ENCODE peak calls at places on chromosomes 6 and 20, in seven cellular contexts. L is right lobe of liver, P is A549, O is HCT116, B is spleen, N is ovary, M is body of pancreas. D is an unnamed sample.
A peak's percentile ranks its signal among the peaks of the same experiment; 100 is the strongest.

GRCh38 chr20:38514947-38515346 is 42.3 kb downstream of the RALGAPB start:
- DNase-seq in L (no peak), P (no peak), O (no peak), B (no peak), N (no peak), M (no peak), D (no peak)

GRCh38 chr6:161682982-161683381 is 409.1 kb upstream of the AGPAT4 start:
- DNase-seq in L (no peak), P (no peak), O (no peak), B (no peak), N (no peak), M (peak; percentile 42), D (no peak)

GRCh38 chr20:48238326-48238725 is 453.0 kb upstream of the SULF2 start:
- DNase-seq in L (no peak), P (no peak), O (no peak), B (no peak), N (no peak), M (no peak), D (no peak)

GRCh38 chr6:100381111-100381510 is 83.6 kb downstream of the SIM1 start:
- DNase-seq in L (no peak), P (no peak), O (no peak), B (no peak), N (no peak), M (no peak), D (no peak)

GRCh38 chr6:84252140-84252539 is 24.7 kb upstream of the CEP162 start:
- DNase-seq in L (no peak), P (no peak), O (no peak), B (no peak), N (no peak), M (no peak), D (no peak)

GRCh38 chr20:58695084-58695722 is 2.6 kb downstream of the NPEPL1 start:
- DNase-seq in L (no peak), P (no peak), O (no peak), B (no peak), N (no peak), M (no peak), D (no peak)

GRCh38 chr6:40817369-40817768 is 221.7 kb downstream of the UNC5CL start:
- DNase-seq in L (no peak), P (no peak), O (no peak), B (no peak), N (no peak), M (no peak), D (no peak)

GRCh38 chr6:31122803-31123706 is 2.8 kb upstream of the CDSN start:
- DNase-seq in L (peak; percentile 78), P (peak; percentile 73), O (peak; percentile 72), B (no peak), N (peak; percentile 94), M (peak; percentile 72), D (peak; percentile 87)

GRCh38 chr6:78999737-79000136 is 78.3 kb downstream of the PHIP start:
- DNase-seq in L (no peak), P (no peak), O (no peak), B (no peak), N (no peak), M (no peak), D (no peak)

GRCh38 chr6:85866758-85867401 is 224.2 kb upstream of the SYNCRIP start:
- DNase-seq in L (no peak), P (no peak), O (no peak), B (no peak), N (peak; percentile 30), M (no peak), D (no peak)

GRCh38 chr6:35764238-35764896 is 12.0 kb upstream of the CLPSL2 start:
- DNase-seq in L (no peak), P (no peak), O (peak; percentile 50), B (no peak), N (no peak), M (peak; percentile 71), D (no peak)

GRCh38 chr6:32181890-32182529 is 2.0 kb downstream of the AGER start:
- DNase-seq in L (no peak), P (no peak), O (no peak), B (no peak), N (no peak), M (no peak), D (no peak)

GRCh38 chr20:36113566-36114247 is 40.8 kb upstream of the EPB41L1 start:
- DNase-seq in L (no peak), P (no peak), O (no peak), B (no peak), N (no peak), M (no peak), D (no peak)

GRCh38 chr6:53651149-53651763 is 14.3 kb downstream of the KLHL31 start:
- DNase-seq in L (peak; percentile 42), P (peak; percentile 84), O (peak; percentile 72), B (no peak), N (peak; percentile 53), M (peak; percentile 80), D (peak; percentile 41)

GRCh38 chr6:53647437-53648094 is 18.0 kb downstream of the KLHL31 start:
- DNase-seq in L (no peak), P (no peak), O (no peak), B (no peak), N (no peak), M (no peak), D (no peak)

GRCh38 chr6:53654745-53655240 is 10.8 kb downstream of the KLHL31 start:
- DNase-seq in L (no peak), P (no peak), O (no peak), B (no peak), N (no peak), M (no peak), D (no peak)

GRCh38 chr6:53648571-53648970 is 17.0 kb downstream of the KLHL31 start:
- DNase-seq in L (no peak), P (no peak), O (no peak), B (no peak), N (no peak), M (no peak), D (no peak)

GRCh38 chr6:53651764-53652401 is 13.7 kb downstream of the KLHL31 start:
- DNase-seq in L (peak; percentile 91), P (peak; percentile 88), O (peak; percentile 88), B (peak; percentile 95), N (peak; percentile 52), M (peak; percentile 93), D (peak; percentile 47)
- TF ChIP-seq POLR2A in L (peak; percentile 77), P (peak; percentile 64), O (peak; percentile 56), B (no peak), N (no peak), M (peak; percentile 65), D (no peak)

GRCh38 chr20:17940447-17940971 is 28.1 kb downstream of the SNX5 start:
- DNase-seq in L (no peak), P (no peak), O (no peak), B (no peak), N (no peak), M (no peak), D (no peak)

GRCh38 chr20:17938889-17939619 is 29.5 kb downstream of the SNX5 start:
- DNase-seq in L (peak; percentile 76), P (peak; percentile 58), O (peak; percentile 22), B (peak; percentile 89), N (peak; percentile 63), M (peak; percentile 79), D (peak; percentile 68)

GRCh38 chr20:17941826-17942196 is 26.8 kb downstream of the SNX5 start:
- DNase-seq in L (no peak), P (no peak), O (no peak), B (no peak), N (no peak), M (no peak), D (no peak)

GRCh38 chr20:17941087-17941825 is 27.3 kb downstream of the SNX5 start:
- DNase-seq in L (no peak), P (no peak), O (no peak), B (no peak), N (no peak), M (no peak), D (no peak)

DNA sequence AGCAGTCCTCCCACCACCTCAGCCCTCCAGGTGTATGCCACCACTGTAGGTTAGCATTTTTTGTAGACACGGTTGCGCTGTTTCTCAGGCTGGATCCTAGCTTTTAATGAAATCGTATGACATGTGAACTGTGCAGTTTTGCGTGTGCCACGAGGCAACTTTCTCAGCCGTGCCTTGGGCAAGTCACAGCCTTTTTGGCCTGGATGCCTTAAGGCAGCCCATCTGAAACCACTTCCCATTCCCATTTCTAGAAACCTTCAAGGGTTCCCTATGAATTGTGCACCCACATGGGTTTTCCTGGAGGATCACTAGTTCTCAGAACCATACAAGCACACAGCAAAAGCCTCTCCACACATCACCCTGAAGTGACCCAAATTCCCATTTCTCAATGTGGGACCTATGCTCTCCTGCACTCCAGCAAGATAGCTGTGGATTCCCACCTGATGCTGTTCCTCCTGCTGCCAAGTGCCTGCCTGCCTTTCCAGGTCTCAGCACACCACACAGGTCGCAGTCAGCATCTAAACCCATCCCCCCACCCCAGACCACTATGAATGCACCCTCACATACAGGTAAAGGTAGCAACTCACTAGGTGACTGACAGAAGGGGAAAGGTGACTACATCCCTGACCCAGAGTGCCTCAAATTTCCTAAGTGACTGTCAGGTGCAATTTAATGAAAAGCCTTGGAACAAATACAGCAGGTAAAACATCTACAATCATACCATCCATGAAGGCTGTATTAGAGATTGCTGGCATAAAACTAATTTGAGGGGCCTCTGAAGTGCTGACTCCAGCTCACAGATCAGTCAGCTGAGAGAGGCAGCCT is 28.8 kb downstream of the SNX5 start:
- DNase-seq in L (no peak), P (no peak), O (no peak), B (no peak), N (no peak), M (no peak), D (no peak)
- H3K27ac ChIP-seq in L (no peak overlapping the region), P (no peak overlapping the region), O (peak overlapping the region; percentile 24), B (peak overlapping the region; percentile 40), N (no peak overlapping the region), M (no peak overlapping the region), D (no peak overlapping the region)

DNA sequence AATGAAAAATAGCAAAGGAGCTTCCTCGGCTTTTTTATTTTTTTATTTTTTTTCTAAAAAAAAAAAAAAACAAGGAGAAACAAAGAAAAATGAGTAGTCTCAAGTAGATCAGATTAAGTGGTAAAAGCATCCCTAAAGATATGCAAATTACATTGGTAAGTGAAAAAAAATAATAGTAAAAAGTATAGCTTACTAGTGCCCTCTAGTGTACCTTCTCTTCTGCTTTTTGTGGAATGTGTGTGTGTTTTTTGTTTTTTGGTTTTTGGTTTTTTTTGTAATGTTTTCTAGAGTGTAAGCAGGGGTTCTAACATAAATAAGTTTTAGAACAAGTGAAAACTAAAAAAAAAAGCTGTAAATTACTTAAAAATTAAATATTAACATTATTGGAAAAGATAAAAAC is 1062.0 kb downstream of the HACE1 start:
- DNase-seq in L (no peak), P (no peak), O (no peak), B (no peak), N (no peak), M (no peak), D (no peak)
- TF ChIP-seq CTCF in L (peak; percentile 37), P (peak; percentile 39), O (peak; percentile 49), B (no peak), N (no peak), M (no peak), D (peak; percentile 29)

GRCh38 chr6:28944412-28945006 is 20.7 kb upstream of the TRIM27 start:
- DNase-seq in L (no peak), P (peak; percentile 79), O (no peak), B (no peak), N (peak; percentile 31), M (peak; percentile 61), D (peak; percentile 50)

GRCh38 chr6:28947067-28947765 is 23.4 kb upstream of the TRIM27 start:
- DNase-seq in L (no peak), P (no peak), O (no peak), B (no peak), N (no peak), M (no peak), D (no peak)

GRCh38 chr6:28945360-28945759 is 21.6 kb upstream of the TRIM27 start:
- DNase-seq in L (no peak), P (no peak), O (no peak), B (no peak), N (no peak), M (no peak), D (no peak)

GRCh38 chr6:28948782-28949486 is 25.1 kb upstream of the TRIM27 start:
- DNase-seq in L (no peak), P (no peak), O (no peak), B (no peak), N (no peak), M (no peak), D (no peak)

GRCh38 chr6:28947831-28948270 is 24.1 kb upstream of the TRIM27 start:
- DNase-seq in L (no peak), P (peak; percentile 84), O (no peak), B (no peak), N (no peak), M (no peak), D (no peak)
- TF ChIP-seq POLR2A in L (no peak), P (no peak), O (no peak), B (no peak), N (no peak), M (no peak), D (no peak)